ENCODE peak calls at places on chromosomes 13 and 19, in four cellular contexts. L, T, W and V are unnamed samples.

GRCh38 chr19:32219392-32219791 is 126.0 kb upstream of the ZNF507 start:
- DNase-seq in T (no peak), W (no peak), L (no peak), V (no peak)

GRCh38 chr19:7287716-7288115 is 6.5 kb downstream of the INSR start:
- DNase-seq in L (no peak), T (no peak), W (no peak), V (no peak)

GRCh38 chr19:37950471-37951175 is 43.6 kb downstream of the SIPA1L3 start:
- DNase-seq in T (no peak), W (no peak), L (no peak), V (no peak)

GRCh38 chr13:73544175-73544574 is 485.4 kb downstream of the KLF5 start:
- DNase-seq in L (no peak), T (no peak), W (no peak), V (no peak)

GRCh38 chr13:30572859-30573275 is 44.9 kb upstream of the USPL1 start:
- DNase-seq in W (no peak), L (no peak), T (no peak), V (no peak)

GRCh38 chr13:76929975-76930374 is 18.3 kb upstream of the ACOD1 start:
- DNase-seq in W (no peak), L (no peak), T (no peak), V (no peak)

GRCh38 chr13:36919833-36920611 is at the start of gene SMAD9:
- DNase-seq in T (peak), L (peak), W (peak), V (peak)

GRCh38 chr19:41154060-41154459 is 39.0 kb upstream of the CYP2S1 start:
- DNase-seq in L (no peak), W (no peak), T (no peak), V (no peak)

GRCh38 chr13:31591834-31592233 is 147.5 kb upstream of the RXFP2 start:
- DNase-seq in W (no peak), T (no peak), L (no peak), V (no peak)

GRCh38 chr19:49567722-49568454 is 12.5 kb downstream of the NOSIP start:
- DNase-seq in W (no peak), L (no peak), T (no peak), V (no peak)

GRCh38 chr19:16328824-16329482 is 4.3 kb downstream of the KLF2 start:
- DNase-seq in T (no peak), L (no peak), W (no peak), V (no peak)

GRCh38 chr13:92896842-92897241 is 329.8 kb upstream of the GPC6 start:
- DNase-seq in L (no peak), W (no peak), T (peak), V (no peak)

GRCh38 chr19:35154535-35155406 is at the start of gene FXYD5:
- DNase-seq in L (no peak), W (peak), T (peak), V (peak)

GRCh38 chr13:62049992-62050391 is 634.3 kb upstream of the PCDH20 start:
- DNase-seq in W (no peak), T (no peak), L (no peak), V (no peak)

GRCh38 chr13:101488734-101489133 is 36.3 kb downstream of the ITGBL1 start:
- DNase-seq in W (no peak), T (no peak), L (no peak), V (no peak)

GRCh38 chr13:101489635-101490034 is 37.2 kb downstream of the ITGBL1 start:
- DNase-seq in L (no peak), W (no peak), T (no peak), V (no peak)

GRCh38 chr13:101490400-101491015 is 38.0 kb downstream of the ITGBL1 start:
- DNase-seq in W (no peak), T (no peak), L (no peak), V (no peak)

GRCh38 chr13:101492251-101492910 is 39.9 kb downstream of the ITGBL1 start:
- DNase-seq in L (no peak), T (no peak), W (no peak), V (no peak)

GRCh38 chr13:101487046-101487830 is 34.8 kb downstream of the ITGBL1 start:
- DNase-seq in T (no peak), W (no peak), L (no peak), V (no peak)
- H3K27ac ChIP-seq in T (no peak), W (no peak), L (no peak), V (no peak)

GRCh38 chr13:24212674-24213073 is 52.2 kb downstream of the SPATA13 start:
- DNase-seq in W (no peak), T (no peak), L (no peak), V (no peak)
- H3K27ac ChIP-seq in W (no peak), T (no peak), L (no peak), V (no peak)

GRCh38 chr13:25686831-25687495 is 315.2 kb downstream of the ATP8A2 start:
- DNase-seq in W (no peak), T (no peak), L (no peak), V (no peak)
- H3K27ac ChIP-seq in W (no peak), T (no peak), L (no peak), V (no peak)

GRCh38 chr13:26259634-26260033 is 5.7 kb downstream of the CDK8 start:
- DNase-seq in W (no peak), L (no peak), T (no peak), V (no peak)
- H3K27ac ChIP-seq in W (no peak), L (no peak), T (no peak), V (no peak)

GRCh38 chr13:42270857-42271215 is 1.1 kb upstream of the AKAP11 start:
- DNase-seq in L (no peak), T (no peak), W (no peak), V (no peak)
- H3K27ac ChIP-seq in L (peak), T (no peak), W (peak), V (peak)

GRCh38 chr19:10661946-10662345 is 7.8 kb downstream of the ILF3 start:
- DNase-seq in L (no peak), T (no peak), W (no peak), V (no peak)
- H3K27ac ChIP-seq in L (no peak), T (no peak), W (no peak), V (no peak)

GRCh38 chr19:2633693-2634075 is 68.8 kb downstream of the GNG7 start:
- DNase-seq in W (no peak), L (no peak), T (no peak), V (no peak)
- H3K27ac ChIP-seq in W (peak), L (no peak), T (no peak), V (peak)

GRCh38 chr13:26965058-26965380 is 204.4 kb upstream of the GPR12 start:
- DNase-seq in L (no peak), W (no peak), T (no peak), V (no peak)

GRCh38 chr13:26967119-26968038 is 204.2 kb downstream of the USP12 start:
- DNase-seq in L (no peak), T (no peak), W (no peak), V (peak)

GRCh38 chr13:26971990-26972888 is 199.4 kb downstream of the USP12 start:
- DNase-seq in L (no peak), T (peak), W (no peak), V (no peak)

GRCh38 chr13:26965976-26966375 is 205.4 kb upstream of the GPR12 start:
- DNase-seq in T (no peak), L (no peak), W (no peak), V (no peak)

DNA sequence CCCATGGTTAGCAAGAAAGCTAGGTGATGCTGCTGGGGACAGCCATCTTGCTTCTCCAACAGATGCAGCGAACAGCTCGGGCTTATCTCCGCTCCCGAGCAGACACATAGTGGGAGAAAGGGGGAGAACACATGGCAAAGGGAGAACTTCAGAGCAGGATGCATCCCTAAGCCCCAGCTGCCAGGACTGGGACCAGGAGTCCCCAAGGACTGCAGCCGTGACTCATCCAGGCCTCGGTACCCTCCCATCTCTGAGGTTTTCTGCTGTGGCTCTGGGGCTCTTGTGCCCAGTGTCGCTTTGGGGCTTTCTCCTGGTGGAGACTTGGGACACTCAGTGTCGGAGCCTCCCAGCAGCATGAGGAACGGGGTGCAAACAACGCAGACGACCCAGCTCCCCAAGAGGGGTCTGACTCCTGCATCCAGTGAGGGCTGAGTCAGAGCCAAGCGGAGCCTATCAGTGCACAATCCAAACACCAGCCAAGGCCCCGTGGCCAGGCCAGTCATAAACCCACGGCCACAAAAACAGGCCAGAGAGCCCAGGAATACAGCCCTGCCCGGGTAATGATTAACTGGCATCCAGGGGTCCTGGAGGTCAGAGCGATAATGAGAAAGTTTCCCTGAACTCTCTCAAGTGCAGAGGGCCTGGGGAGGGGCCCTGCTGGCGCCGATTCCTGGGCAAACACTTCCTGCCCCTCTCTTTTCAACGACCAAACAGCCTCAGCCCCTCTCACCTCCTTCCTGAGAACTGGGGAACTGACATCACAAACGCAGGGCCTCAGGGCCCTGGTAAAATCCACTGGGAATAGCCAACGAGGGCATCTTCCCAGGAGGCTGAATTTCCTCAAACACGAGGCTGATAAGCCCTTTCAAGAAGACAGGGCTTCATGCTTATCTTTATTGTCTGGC is 202.9 kb downstream of the USP12 start:
- DNase-seq in T (peak), L (no peak), W (no peak), V (no peak)
- H3K27ac ChIP-seq in T (no peak), L (no peak), W (no peak), V (peak)